ENCODE peak calls at places on chromosomes 11 and 22, in four cellular contexts. Q is CD8-positive, alpha-beta T cell; N is breast epithelium; V is colonic mucosa. C is an unnamed sample.

GRCh38 chr11:66011239-66011784 is 496 bp upstream of the CST6 start:
- DNase-seq in Q (no peak), N (peak; percentile 87), V (no peak), C (peak; percentile 73)

GRCh38 chr11:19978668-19979518 is 181.4 kb downstream of the DBX1 start:
- DNase-seq in Q (no peak), N (peak; percentile 52), V (no peak), C (peak; percentile 72)

GRCh38 chr11:102806296-102806695 is 8.3 kb upstream of the MMP1 start:
- DNase-seq in Q (no peak), N (no peak), V (no peak), C (no peak)

GRCh38 chr22:50271011-50271394 is 823 bp upstream of the MAPK11 start:
- DNase-seq in Q (no peak), N (no peak), V (no peak), C (no peak)

GRCh38 chr11:120012245-120012644 is 125.7 kb downstream of the TRIM29 start:
- DNase-seq in Q (no peak), N (no peak), V (no peak), C (no peak)

GRCh38 chr11:1963864-1964263 is 16.7 kb downstream of the MRPL23 start:
- DNase-seq in Q (peak; percentile 36), N (no peak), V (no peak), C (no peak)

GRCh38 chr11:31968774-31969433 is 122.0 kb upstream of the RCN1 start:
- DNase-seq in Q (no peak), N (no peak), V (no peak), C (peak; percentile 22)

GRCh38 chr11:83773950-83774880 is 488.0 kb upstream of the CCDC90B start:
- DNase-seq in Q (no peak), N (no peak), V (no peak), C (peak; percentile 7)

GRCh38 chr22:46027219-46028068 is 50.5 kb upstream of the WNT7B start:
- DNase-seq in Q (no peak), N (no peak), V (peak; percentile 87), C (peak; percentile 78)

GRCh38 chr11:1375161-1375954 is 14.4 kb upstream of the BRSK2 start:
- DNase-seq in Q (no peak), N (no peak), V (no peak), C (no peak)

GRCh38 chr11:124612567-124613245 is 1.5 kb downstream of the PANX3 start:
- DNase-seq in Q (no peak), N (no peak), V (no peak), C (peak; percentile 17)

GRCh38 chr11:64987998-64988854 is 8.5 kb downstream of the BATF2 start:
- DNase-seq in Q (no peak), N (no peak), V (no peak), C (no peak)

GRCh38 chr11:64990222-64990918 is 6.4 kb downstream of the BATF2 start:
- DNase-seq in Q (no peak), N (no peak), V (no peak), C (no peak)

GRCh38 chr11:64994318-64994717 is 2.5 kb downstream of the BATF2 start:
- DNase-seq in Q (no peak), N (no peak), V (no peak), C (no peak)

DNA sequence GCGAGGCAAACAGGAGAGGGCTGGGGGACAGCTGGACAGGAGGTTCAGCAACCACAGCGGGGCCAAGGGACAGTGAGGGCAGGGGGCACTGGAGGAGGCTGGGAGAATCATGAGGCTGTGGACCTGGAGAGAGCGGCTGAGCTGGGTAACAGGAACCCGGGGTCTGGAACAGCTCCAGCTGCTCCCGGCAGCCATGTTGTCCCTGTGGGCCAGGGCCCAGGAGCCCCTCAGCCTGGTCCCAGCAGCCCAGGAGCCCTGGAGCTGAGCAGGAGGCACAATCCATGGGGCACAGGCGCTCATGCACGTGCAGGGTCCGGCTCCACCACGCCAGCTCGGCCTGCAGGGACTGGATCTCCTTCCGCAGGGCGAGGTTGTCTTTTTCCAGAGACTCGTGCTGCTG is 7.4 kb downstream of the BATF2 start:
- DNase-seq in Q (no peak), N (no peak), V (no peak), C (no peak)
- H3K4me3 ChIP-seq in Q (no peak overlapping the region), N (peak overlapping the region; percentile 17), V (no peak overlapping the region), C (no peak overlapping the region)

GRCh38 chr11:86047275-86047991 is 21.5 kb downstream of the PICALM start:
- DNase-seq in Q (no peak), N (no peak), V (no peak), C (no peak)

GRCh38 chr11:86052697-86053641 is 15.9 kb downstream of the PICALM start:
- DNase-seq in Q (no peak), N (no peak), V (no peak), C (no peak)

GRCh38 chr11:86046111-86046510 is 22.8 kb downstream of the PICALM start:
- DNase-seq in Q (no peak), N (no peak), V (no peak), C (no peak)

DNA sequence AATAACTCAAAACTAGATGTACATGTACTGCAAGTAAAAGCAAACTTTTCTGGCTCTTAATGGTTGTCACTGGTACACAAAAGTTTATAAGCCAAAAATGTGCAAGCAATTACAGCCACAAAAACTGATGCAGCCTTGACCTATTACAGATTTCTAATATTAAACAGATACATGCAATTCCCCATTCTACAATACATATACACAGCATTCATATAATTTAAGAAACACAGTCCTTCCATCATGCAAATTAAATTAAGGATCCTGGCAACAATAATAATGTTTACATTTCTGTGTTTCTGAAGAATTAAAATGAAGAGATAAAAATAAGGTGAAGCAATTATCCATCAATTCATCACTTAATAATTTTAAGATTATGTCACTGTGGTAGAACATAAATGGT is 18.6 kb downstream of the PICALM start:
- DNase-seq in Q (no peak), N (no peak), V (no peak), C (no peak)
- H3K4me1 ChIP-seq in Q (peaks cover 78% of the 10 kb centered on the region), N (peaks cover 8% of the 10 kb centered on the region), V (peaks cover 8% of the 10 kb centered on the region), C (peaks cover 3% of the 10 kb centered on the region)

GRCh38 chr22:24485170-24485569 is 10.0 kb upstream of the UPB1 start:
- DNase-seq in Q (no peak), N (no peak), V (no peak), C (no peak)
- H3K4me3 ChIP-seq in Q (no peak overlapping the region), N (no peak overlapping the region), V (no peak overlapping the region), C (no peak overlapping the region)

GRCh38 chr22:20545681-20546521 is 38.5 kb downstream of the MED15 start:
- DNase-seq in Q (no peak), N (no peak), V (no peak), C (no peak)
- H3K4me1 ChIP-seq in Q (peaks cover 61% of the 10 kb centered on the region), N (peaks cover 8% of the 10 kb centered on the region), V (no peaks in the 10 kb centered on the region), C (peaks cover 17% of the 10 kb centered on the region)

C was measured in hepatocyte.